ENCODE peak calls at places on chromosome 17, in eight cellular contexts. C is T-helper 1 cell; O is fibroblast of mammary gland; A is activated CD4-positive, alpha-beta T cell treated with anti-CD3 and anti-CD28 coated beads, Interleukin-2, amount 10 ng/mL, durations not matched to agents 24 days and 14 days; T is Right ventricle myocardium superior; G is NCI-H2171; P is activated naive CD4-positive, alpha-beta T cell; U is psoas muscle. L is an unnamed sample.

GRCh38 chr17:13865650-13866049 is 203.7 kb upstream of the COX10 start:
- DNase-seq in U (no peak), A (no peak), T (no peak), O (no peak), P (no peak), C (no peak), G (no peak), L (no peak)

GRCh38 chr17:50842506-50843149 is 7.2 kb downstream of the WFIKKN2 start:
- DNase-seq in G (no peak), P (no peak), A (no peak), O (no peak), T (no peak), U (no peak), C (no peak), L (no peak)

GRCh38 chr17:76239538-76240274 is 587 bp downstream of the RNF157 start:
- DNase-seq in P (no peak), O (no peak), A (peak), G (no peak), C (peak), U (no peak), T (no peak), L (peak)

GRCh38 chr17:56125830-56126819 is 27.1 kb upstream of the ANKFN1 start:
- DNase-seq in G (no peak), U (no peak), T (no peak), P (no peak), O (peak), C (peak), A (peak), L (no peak)

GRCh38 chr17:47797797-47798196 is 23.8 kb downstream of the OSBPL7 start:
- DNase-seq in A (peak), T (no peak), P (no peak), U (no peak), O (no peak), G (no peak), C (no peak), L (no peak)

GRCh38 chr17:67281053-67281452 is 36.1 kb upstream of the HELZ start:
- DNase-seq in U (no peak), O (peak), C (no peak), T (no peak), P (no peak), A (no peak), G (peak), L (peak)

GRCh38 chr17:31309525-31309924 is 4.3 kb downstream of the EVI2B start:
- DNase-seq in O (no peak), C (peak), P (no peak), G (no peak), U (no peak), T (no peak), A (no peak), L (no peak)

GRCh38 chr17:75832652-75833400 is 11.4 kb downstream of the UNC13D start:
- DNase-seq in T (no peak), O (no peak), U (no peak), C (peak), G (no peak), A (peak), P (peak), L (peak)

GRCh38 chr17:65027305-65027704 is 29.2 kb downstream of the GNA13 start:
- DNase-seq in A (peak), T (no peak), O (peak), P (no peak), U (no peak), G (no peak), C (peak), L (no peak)

GRCh38 chr17:31627960-31628359 is 231.1 kb downstream of the COPRS start:
- DNase-seq in P (no peak), G (no peak), C (no peak), U (no peak), T (no peak), A (no peak), O (peak), L (no peak)

GRCh38 chr17:11644265-11645212 is 46.3 kb downstream of the DNAH9 start:
- DNase-seq in T (no peak), C (peak), U (no peak), P (peak), G (peak), O (peak), A (peak), L (no peak)

GRCh38 chr17:69423450-69423849 is 9.0 kb downstream of the MAP2K6 start:
- DNase-seq in O (no peak), G (no peak), U (no peak), A (peak), T (no peak), P (no peak), C (peak), L (no peak)

GRCh38 chr17:43014020-43014615 is 7.5 kb downstream of the IFI35 start:
- DNase-seq in T (no peak), A (no peak), G (no peak), U (no peak), O (no peak), P (no peak), C (no peak), L (no peak)

GRCh38 chr17:39461911-39462641 is 790 bp downstream of the CDK12 start:
- DNase-seq in C (peak), G (no peak), P (no peak), T (no peak), U (peak), A (no peak), O (peak), L (peak)

GRCh38 chr17:50934161-50934560 is 68.0 kb upstream of the TOB1 start:
- DNase-seq in U (no peak), C (no peak), T (no peak), P (no peak), G (no peak), O (no peak), A (no peak), L (no peak)

GRCh38 chr17:53227514-53227913 is 595.2 kb upstream of the KIF2B start:
- DNase-seq in G (no peak), C (no peak), P (no peak), U (no peak), A (no peak), O (no peak), T (no peak), L (no peak)

GRCh38 chr17:45223541-45224528 is 2.1 kb downstream of the FMNL1 start:
- DNase-seq in G (no peak), C (peak), U (no peak), A (peak), T (peak), P (no peak), O (no peak), L (no peak)

GRCh38 chr17:19346351-19347255 is 15.9 kb downstream of the B9D1 start:
- DNase-seq in U (peak), O (peak), T (peak), P (no peak), C (no peak), A (no peak), G (peak), L (peak)

GRCh38 chr17:80877095-80877828 is 114.4 kb upstream of the CHMP6 start:
- DNase-seq in A (peak), P (no peak), O (no peak), U (peak), C (peak), G (no peak), T (no peak), L (peak)